ENCODE peak calls at places on chromosomes 11 and 22, in six cellular contexts. C is fibroblast of the aortic adventitia, A is epithelial cell of esophagus, V is GM13976, M is endothelial cell, X is tibial nerve. J is an unnamed sample.

GRCh38 chr11:35106595-35106994 is 32.4 kb upstream of the CD44 start:
- DNase-seq in M (no peak), C (no peak), A (no peak), V (no peak), X (no peak), J (no peak)

GRCh38 chr11:72743321-72744221 is 8.6 kb downstream of the ARAP1 start:
- DNase-seq in C (no peak), X (no peak), M (no peak), A (no peak), V (peak), J (peak)

GRCh38 chr11:134682577-134682976 is 270.5 kb upstream of the B3GAT1 start:
- DNase-seq in C (no peak), A (no peak), X (no peak), M (no peak), V (no peak), J (no peak)

GRCh38 chr22:48855593-48856307 is 971.9 kb downstream of the BRD1 start:
- DNase-seq in A (no peak), V (no peak), C (no peak), X (no peak), M (no peak), J (no peak)

GRCh38 chr11:119533931-119534694 is 111.1 kb upstream of the THY1 start:
- DNase-seq in A (peak), C (peak), V (peak), M (peak), X (peak), J (peak)

GRCh38 chr11:1830500-1831223 is 4.1 kb upstream of the SYT8 start:
- DNase-seq in A (peak), M (no peak), X (no peak), V (no peak), C (no peak), J (no peak)

GRCh38 chr22:19634206-19634536 is 80.1 kb upstream of the SEPTIN5 start:
- DNase-seq in A (no peak), C (no peak), M (no peak), X (no peak), V (no peak), J (no peak)

GRCh38 chr11:83724704-83725114 is 438.5 kb upstream of the CCDC90B start:
- DNase-seq in A (peak), M (peak), C (peak), X (peak), V (no peak), J (no peak)

GRCh38 chr11:91776660-91777059 is 448.0 kb upstream of the FAT3 start:
- DNase-seq in A (no peak), V (no peak), C (no peak), M (no peak), X (no peak), J (no peak)

GRCh38 chr11:77370217-77370616 is 68.7 kb upstream of the GDPD4 start:
- DNase-seq in C (no peak), V (no peak), A (no peak), X (no peak), M (no peak), J (no peak)

GRCh38 chr11:35909866-35910265 is 34.0 kb upstream of the LDLRAD3 start:
- DNase-seq in A (no peak), C (no peak), M (no peak), V (no peak), X (no peak), J (no peak)

GRCh38 chr11:62507023-62507422 is 39.6 kb downstream of the AHNAK start:
- DNase-seq in V (no peak), A (no peak), M (no peak), C (no peak), X (no peak), J (no peak)

GRCh38 chr11:72814831-72815618 is 814 bp downstream of the ATG16L2 start:
- DNase-seq in A (peak), V (peak), X (no peak), C (peak), M (peak), J (peak)

GRCh38 chr11:102306817-102307814 is 10.2 kb upstream of the BIRC3 start:
- DNase-seq in M (no peak), C (no peak), X (no peak), V (no peak), A (peak), J (no peak)

GRCh38 chr11:33742249-33742851 is 6.1 kb upstream of the CD59 start:
- DNase-seq in X (no peak), M (no peak), C (peak), A (peak), V (no peak), J (no peak)

GRCh38 chr11:34492806-34493414 is 20.7 kb downstream of the ELF5 start:
- DNase-seq in V (peak), C (peak), X (peak), M (peak), A (peak), J (peak)

GRCh38 chr11:71395774-71396173 is 52.4 kb downstream of the DHCR7 start:
- DNase-seq in M (no peak), X (no peak), C (no peak), A (no peak), V (no peak), J (no peak)

GRCh38 chr11:108206969-108207682 is 15.3 kb downstream of the NPAT start:
- DNase-seq in C (no peak), A (no peak), V (no peak), X (no peak), M (no peak), J (no peak)

GRCh38 chr22:41499624-41500280 is 30.8 kb downstream of the ACO2 start:
- DNase-seq in X (no peak), C (no peak), A (no peak), M (no peak), V (no peak), J (no peak)

GRCh38 chr22:37563153-37564081 is 3.1 kb downstream of the CDC42EP1 start:
- DNase-seq in X (peak), V (no peak), M (no peak), C (peak), A (peak), J (no peak)

GRCh38 chr11:64264371-64264852 is 13.1 kb downstream of the PLCB3 start:
- DNase-seq in M (no peak), C (no peak), X (no peak), A (no peak), V (no peak), J (no peak)

GRCh38 chr22:17695986-17696385 is 57.4 kb downstream of the BCL2L13 start:
- DNase-seq in X (no peak), V (no peak), A (no peak), C (no peak), M (no peak), J (no peak)

GRCh38 chr11:117908959-117909610 is 20.1 kb downstream of the TMPRSS13 start:
- DNase-seq in X (no peak), C (no peak), M (no peak), V (no peak), A (no peak), J (no peak)

GRCh38 chr11:117907276-117908110 is 21.7 kb downstream of the TMPRSS13 start:
- DNase-seq in M (peak), V (peak), X (peak), A (peak), C (peak), J (peak)

GRCh38 chr11:117909611-117910382 is 19.4 kb downstream of the TMPRSS13 start:
- DNase-seq in V (no peak), C (no peak), X (no peak), M (no peak), A (no peak), J (no peak)

GRCh38 chr11:117906710-117907109 is 22.5 kb downstream of the TMPRSS13 start:
- DNase-seq in X (no peak), C (no peak), V (no peak), M (no peak), A (no peak), J (no peak)

DNA sequence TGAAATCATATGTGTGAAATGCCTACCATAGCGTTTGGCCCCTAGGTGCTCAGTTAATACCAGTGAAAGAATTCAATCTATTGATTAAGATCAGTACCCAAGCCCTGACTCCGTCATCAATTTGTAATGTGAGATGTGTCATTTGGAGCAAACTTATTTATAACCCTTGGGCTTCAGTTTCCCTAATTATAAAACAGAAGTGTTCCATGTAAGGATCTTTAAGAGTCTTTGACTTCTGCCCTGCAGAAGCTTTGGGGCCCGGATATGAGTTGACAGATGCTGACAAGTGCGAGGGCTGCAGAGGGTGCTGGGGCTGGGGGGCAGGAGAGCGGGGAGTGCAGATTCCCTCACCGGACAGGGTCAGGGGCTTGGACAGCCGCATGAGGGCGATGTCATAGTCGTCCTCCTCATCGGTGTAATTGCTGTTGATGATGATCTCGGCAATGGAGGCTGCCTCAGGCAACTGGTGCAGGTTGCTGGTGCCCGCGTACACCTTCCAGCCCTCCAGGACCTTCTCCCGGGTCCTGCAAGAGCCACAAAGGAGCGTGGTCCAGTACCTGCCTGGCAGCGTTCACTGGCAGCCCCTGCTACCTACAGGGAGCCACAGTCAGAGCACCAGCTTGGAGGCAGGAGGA is 20.8 kb downstream of the TMPRSS13 start:
- DNase-seq in M (no peak), X (no peak), A (no peak), V (no peak), C (no peak), J (no peak)
- TF ChIP-seq CTCF in M (no peak), X (no peak), A (no peak), V (no peak), C (no peak), J (no peak)

GRCh38 chr11:46832511-46833214 is 13.4 kb downstream of the CKAP5 start:
- DNase-seq in X (no peak), C (no peak), M (no peak), A (no peak), V (no peak), J (no peak)

GRCh38 chr11:46826310-46827044 is 19.6 kb downstream of the CKAP5 start:
- DNase-seq in V (peak), X (peak), M (peak), C (peak), A (peak), J (peak)

DNA sequence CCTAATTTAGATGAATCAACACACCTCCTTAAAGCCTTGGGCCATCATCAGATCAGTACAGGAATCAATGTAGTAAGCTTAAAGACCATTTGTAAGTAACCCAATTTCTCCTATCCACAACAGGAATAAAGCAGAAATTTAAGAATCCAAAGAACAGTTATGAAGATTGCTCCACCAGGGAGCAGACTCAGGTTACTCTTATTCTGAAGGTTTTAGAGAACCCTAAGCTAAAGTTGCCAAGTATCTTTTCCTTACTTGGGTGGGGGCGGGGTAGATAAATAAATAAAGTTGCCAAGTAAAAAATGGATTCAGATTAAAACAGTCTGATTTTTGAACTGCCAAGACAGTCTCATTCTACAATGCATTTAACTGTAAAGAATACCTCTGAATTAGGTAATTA is 18.1 kb downstream of the CKAP5 start:
- DNase-seq in C (peak), X (no peak), V (no peak), M (no peak), A (no peak), J (no peak)
- TF ChIP-seq CTCF in C (no peak), X (no peak), V (no peak), M (no peak), A (no peak), J (no peak)

GRCh38 chr22:23387827-23388491 is 192.1 kb downstream of the IGLL1 start:
- DNase-seq in C (no peak), M (no peak), X (no peak), V (no peak), A (no peak), J (no peak)

GRCh38 chr22:23384899-23385298 is 195.2 kb downstream of the IGLL1 start:
- DNase-seq in A (no peak), C (no peak), M (no peak), X (no peak), V (no peak), J (peak)

GRCh38 chr22:23385301-23386244 is 194.5 kb downstream of the IGLL1 start:
- DNase-seq in V (peak), C (peak), A (peak), M (peak), X (peak), J (peak)

GRCh38 chr22:23386822-23387580 is 193.1 kb downstream of the IGLL1 start:
- DNase-seq in V (peak), M (no peak), C (no peak), X (no peak), A (no peak), J (no peak)

DNA sequence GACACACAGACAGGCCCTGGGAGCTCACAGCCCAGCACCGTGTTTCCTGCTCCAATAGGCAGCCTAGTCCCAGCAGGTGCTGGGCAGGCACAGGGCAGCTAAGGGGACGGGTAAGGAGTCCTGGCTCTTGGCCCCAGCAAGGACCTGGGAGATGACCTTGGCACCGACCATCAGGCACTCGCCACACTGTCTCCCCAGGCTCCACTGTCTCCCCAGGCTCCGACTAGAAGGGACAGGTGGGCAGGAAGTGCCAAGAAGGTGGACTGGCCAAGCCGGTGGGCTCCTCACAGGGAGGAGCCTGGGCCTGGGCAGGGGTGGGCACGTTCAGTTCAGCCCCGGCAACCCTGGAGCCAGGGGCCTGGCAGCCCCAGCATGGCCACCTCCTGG is 193.9 kb downstream of the IGLL1 start:
- DNase-seq in A (no peak), C (no peak), V (no peak), X (no peak), M (no peak), J (no peak)
- TF ChIP-seq CTCF in A (no peak), C (no peak), V (no peak), X (no peak), M (no peak), J (no peak)

GRCh38 chr11:58640386-58641023 is 18.0 kb downstream of the CNTF start:
- DNase-seq in A (no peak), X (peak), V (no peak), C (no peak), M (no peak), J (no peak)
- TF ChIP-seq CTCF in A (no peak), X (no peak), V (no peak), C (no peak), M (no peak), J (no peak)

DNA sequence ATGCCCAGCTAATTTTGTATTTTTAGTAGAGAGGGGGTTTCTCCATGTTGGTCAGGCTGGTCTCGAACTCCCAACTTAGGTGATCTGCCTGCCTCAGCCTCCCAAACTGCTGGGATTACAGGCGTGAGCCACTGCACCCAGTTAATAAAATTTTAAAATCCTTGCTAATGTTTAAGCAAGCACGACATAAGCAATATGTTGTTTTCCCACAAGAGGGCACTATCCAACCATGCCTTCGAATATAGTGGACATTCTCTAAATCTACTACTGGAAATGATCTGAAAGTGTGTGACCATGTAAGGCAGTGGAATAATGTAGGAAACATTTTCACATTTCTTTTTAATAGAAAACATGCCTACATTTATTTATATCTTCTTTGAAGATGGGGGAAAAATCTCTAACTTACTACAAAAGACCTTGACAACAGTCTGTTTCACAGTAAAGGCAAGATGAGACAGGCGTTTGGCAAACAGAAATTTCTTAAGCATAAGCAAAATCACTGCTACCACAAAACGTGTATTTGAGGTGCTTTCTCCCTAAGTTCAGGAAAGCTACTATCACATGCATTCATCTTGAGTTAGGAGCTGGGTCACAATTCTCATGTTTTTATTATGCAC is 38.2 kb downstream of the PITPNB start:
- DNase-seq in X (peak), V (no peak), M (peak), C (peak), A (peak), J (peak)
- TF ChIP-seq CTCF in X (peak), V (peak), M (peak), C (peak), A (peak), J (peak)

DNA sequence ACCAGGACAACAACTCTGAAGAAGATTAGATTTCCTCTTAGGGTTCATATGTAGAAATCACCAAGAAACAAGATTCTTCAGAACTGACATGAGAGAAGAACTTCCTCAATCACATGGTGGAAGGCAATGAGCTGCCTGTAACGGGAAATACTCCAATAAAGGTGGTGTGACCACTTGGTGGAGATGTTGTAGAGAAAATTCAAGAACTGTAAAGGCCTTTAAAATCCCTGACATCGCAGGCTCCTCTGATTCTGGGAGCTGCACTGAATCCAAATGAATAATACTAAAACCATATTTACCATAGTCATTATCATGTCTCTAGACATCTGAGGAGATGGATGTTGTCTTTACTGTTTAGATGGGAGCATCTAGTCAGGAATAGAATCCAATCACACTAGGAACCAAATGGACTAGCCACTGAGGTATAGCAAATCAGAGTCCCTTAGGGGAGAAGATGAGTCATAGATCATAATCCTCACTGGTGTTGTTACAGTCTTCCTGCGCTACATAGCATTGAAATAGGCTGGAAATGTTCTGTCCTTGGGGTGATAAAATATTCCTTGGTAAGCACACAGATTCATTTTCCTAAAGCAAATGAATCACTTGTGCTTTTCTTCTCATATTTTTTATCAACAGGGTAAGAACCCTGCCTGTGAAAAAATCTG is 321.6 kb upstream of the TENM4 start:
- DNase-seq in X (no peak), C (no peak), A (peak), M (no peak), V (no peak), J (no peak)
- TF ChIP-seq CTCF in X (no peak), C (no peak), A (peak), M (no peak), V (no peak), J (no peak)